ENCODE peak calls at places on chromosomes 16 and 17, in seven cellular contexts. One of them, this sample, is unnamed.

GRCh38 chr17:50831430-50832064 is 3.8 kb upstream of the WFIKKN2 start:
- DNase-seq in astrocyte of the spinal cord: no peak
- DNase-seq in neural progenitor cell: no peak
- DNase-seq in cardiac muscle cell: peak
- DNase-seq in fibroblast of villous mesenchyme: no peak
- DNase-seq in CD4-positive, CD25-positive, alpha-beta regulatory T cell: no peak
- DNase-seq in CD8-positive, alpha-beta T cell: no peak
- DNase-seq in this sample: no peak

GRCh38 chr16:85535352-85536072 is 77.6 kb upstream of the GSE1 start:
- DNase-seq in CD4-positive, CD25-positive, alpha-beta regulatory T cell: no peak
- DNase-seq in neural progenitor cell: no peak
- DNase-seq in fibroblast of villous mesenchyme: no peak
- DNase-seq in astrocyte of the spinal cord: no peak
- DNase-seq in cardiac muscle cell: no peak
- DNase-seq in CD8-positive, alpha-beta T cell: no peak
- DNase-seq in this sample: no peak

GRCh38 chr17:27422601-27423000 is 33.6 kb upstream of the KSR1 start:
- DNase-seq in astrocyte of the spinal cord: no peak
- DNase-seq in neural progenitor cell: no peak
- DNase-seq in CD4-positive, CD25-positive, alpha-beta regulatory T cell: no peak
- DNase-seq in CD8-positive, alpha-beta T cell: no peak
- DNase-seq in cardiac muscle cell: no peak
- DNase-seq in fibroblast of villous mesenchyme: no peak
- DNase-seq in this sample: no peak

GRCh38 chr17:78252111-78252634 is 20.7 kb downstream of the TMEM235 start:
- DNase-seq in fibroblast of villous mesenchyme: no peak
- DNase-seq in neural progenitor cell: no peak
- DNase-seq in CD8-positive, alpha-beta T cell: peak
- DNase-seq in CD4-positive, CD25-positive, alpha-beta regulatory T cell: peak
- DNase-seq in cardiac muscle cell: no peak
- DNase-seq in astrocyte of the spinal cord: no peak
- DNase-seq in this sample: peak

GRCh38 chr17:72563952-72564351 is 443.1 kb downstream of the SOX9 start:
- DNase-seq in fibroblast of villous mesenchyme: no peak
- DNase-seq in CD8-positive, alpha-beta T cell: no peak
- DNase-seq in cardiac muscle cell: no peak
- DNase-seq in neural progenitor cell: no peak
- DNase-seq in CD4-positive, CD25-positive, alpha-beta regulatory T cell: no peak
- DNase-seq in astrocyte of the spinal cord: no peak
- DNase-seq in this sample: no peak

GRCh38 chr17:29240477-29240876 is 6.2 kb upstream of the CRYBA1 start:
- DNase-seq in cardiac muscle cell: no peak
- DNase-seq in neural progenitor cell: peak
- DNase-seq in CD8-positive, alpha-beta T cell: no peak
- DNase-seq in CD4-positive, CD25-positive, alpha-beta regulatory T cell: no peak
- DNase-seq in astrocyte of the spinal cord: no peak
- DNase-seq in fibroblast of villous mesenchyme: peak
- DNase-seq in this sample: no peak

GRCh38 chr16:27378871-27379580 is 22.9 kb upstream of the IL21R start:
- DNase-seq in CD8-positive, alpha-beta T cell: no peak
- DNase-seq in CD4-positive, CD25-positive, alpha-beta regulatory T cell: peak
- DNase-seq in fibroblast of villous mesenchyme: no peak
- DNase-seq in neural progenitor cell: no peak
- DNase-seq in astrocyte of the spinal cord: peak
- DNase-seq in cardiac muscle cell: no peak
- DNase-seq in this sample: no peak

GRCh38 chr16:67146523-67147357 is 4.1 kb downstream of the B3GNT9 start:
- DNase-seq in astrocyte of the spinal cord: no peak
- DNase-seq in CD8-positive, alpha-beta T cell: no peak
- DNase-seq in fibroblast of villous mesenchyme: no peak
- DNase-seq in cardiac muscle cell: no peak
- DNase-seq in CD4-positive, CD25-positive, alpha-beta regulatory T cell: no peak
- DNase-seq in neural progenitor cell: no peak
- DNase-seq in this sample: no peak

GRCh38 chr17:82384730-82385429 is 13.3 kb downstream of the UTS2R start:
- DNase-seq in cardiac muscle cell: no peak
- DNase-seq in CD8-positive, alpha-beta T cell: no peak
- DNase-seq in fibroblast of villous mesenchyme: no peak
- DNase-seq in CD4-positive, CD25-positive, alpha-beta regulatory T cell: no peak
- DNase-seq in astrocyte of the spinal cord: no peak
- DNase-seq in neural progenitor cell: no peak
- DNase-seq in this sample: peak

GRCh38 chr16:273547-274421 is 2.0 kb downstream of the RGS11 start:
- DNase-seq in astrocyte of the spinal cord: no peak
- DNase-seq in CD4-positive, CD25-positive, alpha-beta regulatory T cell: no peak
- DNase-seq in cardiac muscle cell: no peak
- DNase-seq in neural progenitor cell: no peak
- DNase-seq in fibroblast of villous mesenchyme: no peak
- DNase-seq in CD8-positive, alpha-beta T cell: no peak
- DNase-seq in this sample: peak

GRCh38 chr16:52751035-52751434 is 204.1 kb upstream of the TOX3 start:
- DNase-seq in fibroblast of villous mesenchyme: no peak
- DNase-seq in CD8-positive, alpha-beta T cell: no peak
- DNase-seq in cardiac muscle cell: no peak
- DNase-seq in CD4-positive, CD25-positive, alpha-beta regulatory T cell: no peak
- DNase-seq in neural progenitor cell: no peak
- DNase-seq in astrocyte of the spinal cord: no peak
- DNase-seq in this sample: no peak

GRCh38 chr17:31413871-31414589 is 22.6 kb downstream of the RAB11FIP4 start:
- DNase-seq in fibroblast of villous mesenchyme: peak
- DNase-seq in neural progenitor cell: peak
- DNase-seq in CD8-positive, alpha-beta T cell: no peak
- DNase-seq in CD4-positive, CD25-positive, alpha-beta regulatory T cell: no peak
- DNase-seq in astrocyte of the spinal cord: no peak
- DNase-seq in cardiac muscle cell: peak
- DNase-seq in this sample: no peak

GRCh38 chr17:12928736-12929135 is 89.1 kb downstream of the ELAC2 start:
- DNase-seq in astrocyte of the spinal cord: peak
- DNase-seq in cardiac muscle cell: no peak
- DNase-seq in fibroblast of villous mesenchyme: no peak
- DNase-seq in neural progenitor cell: peak
- DNase-seq in CD8-positive, alpha-beta T cell: no peak
- DNase-seq in CD4-positive, CD25-positive, alpha-beta regulatory T cell: no peak
- DNase-seq in this sample: no peak

GRCh38 chr17:42670199-42670924 is 6.4 kb downstream of the PLEKHH3 start:
- DNase-seq in fibroblast of villous mesenchyme: no peak
- DNase-seq in neural progenitor cell: peak
- DNase-seq in cardiac muscle cell: no peak
- DNase-seq in CD4-positive, CD25-positive, alpha-beta regulatory T cell: peak
- DNase-seq in CD8-positive, alpha-beta T cell: no peak
- DNase-seq in astrocyte of the spinal cord: no peak
- DNase-seq in this sample: peak

GRCh38 chr16:81695431-81695890 is 83.6 kb upstream of the PLCG2 start:
- DNase-seq in neural progenitor cell: no peak
- DNase-seq in astrocyte of the spinal cord: peak
- DNase-seq in fibroblast of villous mesenchyme: no peak
- DNase-seq in CD8-positive, alpha-beta T cell: no peak
- DNase-seq in cardiac muscle cell: peak
- DNase-seq in CD4-positive, CD25-positive, alpha-beta regulatory T cell: no peak
- DNase-seq in this sample: no peak

GRCh38 chr17:8164815-8165131 is 2.0 kb upstream of the VAMP2 start:
- DNase-seq in fibroblast of villous mesenchyme: no peak
- DNase-seq in CD8-positive, alpha-beta T cell: no peak
- DNase-seq in astrocyte of the spinal cord: no peak
- DNase-seq in neural progenitor cell: no peak
- DNase-seq in CD4-positive, CD25-positive, alpha-beta regulatory T cell: peak
- DNase-seq in cardiac muscle cell: no peak
- DNase-seq in this sample: no peak

DNA sequence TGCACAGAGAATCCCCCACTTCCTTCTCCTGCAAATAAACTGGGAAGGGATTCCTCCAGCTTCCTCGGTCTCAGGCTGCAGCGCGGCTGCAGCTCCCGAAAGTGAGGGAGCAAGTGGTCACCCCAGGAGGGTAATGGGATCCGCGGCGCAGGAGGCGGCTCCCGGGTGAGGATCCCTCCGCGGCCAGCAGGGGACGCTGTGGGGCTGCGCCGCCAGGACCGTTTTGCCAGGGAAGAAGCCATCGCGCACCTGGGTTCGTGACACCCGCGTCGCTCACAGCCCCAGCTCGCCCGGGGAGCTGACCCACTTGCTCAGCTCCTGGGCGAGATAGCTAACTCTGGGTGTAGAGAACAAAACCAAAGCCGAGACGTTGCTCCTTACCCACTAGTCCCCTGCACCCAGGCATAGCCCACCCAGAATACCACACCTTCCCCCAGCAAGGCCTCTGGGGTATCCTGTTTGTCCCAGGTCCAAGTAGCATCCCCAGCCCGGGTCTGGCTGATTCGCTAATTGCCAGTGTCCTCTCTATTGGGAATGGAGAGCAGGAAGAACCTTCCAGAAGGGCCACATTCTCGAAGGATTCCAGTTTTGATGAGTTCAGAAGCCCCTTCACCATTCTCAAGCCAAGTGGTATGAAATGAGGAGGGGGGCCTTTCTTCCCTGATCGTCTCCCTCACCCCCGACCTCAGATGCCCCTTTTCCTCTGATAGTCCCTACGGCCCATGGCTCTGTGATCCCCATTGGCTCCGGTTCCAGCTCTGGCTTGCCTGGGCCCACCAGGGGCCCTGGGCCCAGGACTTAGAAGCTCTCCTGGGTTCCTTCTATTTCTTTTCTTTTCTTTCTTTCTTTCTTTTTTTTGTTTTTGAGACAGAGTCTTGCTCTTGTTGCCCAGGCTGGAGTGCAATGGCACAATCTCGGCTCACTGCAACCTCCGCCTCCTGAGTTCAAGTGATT is 14.1 kb downstream of the CYGB start:
- DNase-seq in CD4-positive, CD25-positive, alpha-beta regulatory T cell: peak
- DNase-seq in fibroblast of villous mesenchyme: peak
- DNase-seq in cardiac muscle cell: peak
- DNase-seq in neural progenitor cell: peak
- DNase-seq in astrocyte of the spinal cord: no peak
- DNase-seq in CD8-positive, alpha-beta T cell: peak
- DNase-seq in this sample: peak
- H3K4me3 ChIP-seq in CD4-positive, CD25-positive, alpha-beta regulatory T cell: no peak
- H3K4me3 ChIP-seq in fibroblast of villous mesenchyme: no peak
- H3K4me3 ChIP-seq in cardiac muscle cell: no peak
- H3K4me3 ChIP-seq in neural progenitor cell: no peak
- H3K4me3 ChIP-seq in astrocyte of the spinal cord: no peak
- H3K4me3 ChIP-seq in CD8-positive, alpha-beta T cell: no peak
- H3K4me3 ChIP-seq in this sample: no peak

DNA sequence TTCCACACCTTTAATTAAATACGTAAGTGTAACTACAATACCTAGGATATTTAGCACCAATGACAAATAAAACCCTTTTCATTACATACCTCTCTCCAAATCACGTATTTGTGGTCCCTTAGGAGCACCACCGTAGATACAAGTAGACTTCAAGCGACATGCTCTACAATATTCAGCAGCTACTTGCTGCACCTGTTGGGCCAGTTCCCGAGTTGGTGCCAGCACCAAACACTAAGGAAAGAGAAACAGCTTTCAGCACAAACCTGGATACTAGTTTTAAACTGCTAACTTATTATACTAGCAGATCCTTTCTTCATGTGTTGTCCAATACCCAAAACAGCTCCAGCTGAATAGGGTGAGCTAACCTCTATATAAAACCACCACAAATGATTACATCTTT is 2.7 kb downstream of the DDX5 start:
- DNase-seq in CD8-positive, alpha-beta T cell: no peak
- DNase-seq in CD4-positive, CD25-positive, alpha-beta regulatory T cell: no peak
- DNase-seq in cardiac muscle cell: no peak
- DNase-seq in neural progenitor cell: no peak
- DNase-seq in fibroblast of villous mesenchyme: no peak
- DNase-seq in astrocyte of the spinal cord: no peak
- DNase-seq in this sample: no peak
- H3K4me3 ChIP-seq in CD8-positive, alpha-beta T cell: no peak
- H3K4me3 ChIP-seq in CD4-positive, CD25-positive, alpha-beta regulatory T cell: peak
- H3K4me3 ChIP-seq in cardiac muscle cell: no peak
- H3K4me3 ChIP-seq in neural progenitor cell: no peak
- H3K4me3 ChIP-seq in fibroblast of villous mesenchyme: peak
- H3K4me3 ChIP-seq in astrocyte of the spinal cord: no peak
- H3K4me3 ChIP-seq in this sample: no peak

DNA sequence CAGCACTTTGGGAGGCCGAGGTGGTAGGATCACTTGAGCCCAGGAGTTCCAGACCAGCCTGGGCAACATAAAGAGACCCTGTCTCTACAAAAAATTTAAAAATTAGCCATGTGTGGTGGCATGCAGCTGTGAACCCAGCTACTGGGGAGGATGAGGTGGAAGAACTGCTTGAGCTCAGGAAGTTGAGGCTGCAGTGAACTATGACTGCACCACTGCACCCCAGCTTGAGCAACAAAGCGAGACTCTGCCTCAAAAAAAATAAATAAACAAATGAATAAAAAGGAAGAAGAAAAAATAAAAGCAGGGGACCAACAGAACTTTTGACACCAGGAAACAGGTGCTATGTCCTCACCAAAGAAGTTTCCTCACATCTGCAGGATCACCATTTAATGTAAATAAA is 14.2 kb downstream of the TERF2 start:
- DNase-seq in fibroblast of villous mesenchyme: no peak
- DNase-seq in CD8-positive, alpha-beta T cell: no peak
- DNase-seq in neural progenitor cell: no peak
- DNase-seq in astrocyte of the spinal cord: no peak
- DNase-seq in cardiac muscle cell: no peak
- DNase-seq in CD4-positive, CD25-positive, alpha-beta regulatory T cell: no peak
- DNase-seq in this sample: no peak
- H3K4me3 ChIP-seq in fibroblast of villous mesenchyme: no peak
- H3K4me3 ChIP-seq in CD8-positive, alpha-beta T cell: no peak
- H3K4me3 ChIP-seq in neural progenitor cell: no peak
- H3K4me3 ChIP-seq in astrocyte of the spinal cord: no peak
- H3K4me3 ChIP-seq in cardiac muscle cell: no peak
- H3K4me3 ChIP-seq in CD4-positive, CD25-positive, alpha-beta regulatory T cell: no peak
- H3K4me3 ChIP-seq in this sample: no peak

DNA sequence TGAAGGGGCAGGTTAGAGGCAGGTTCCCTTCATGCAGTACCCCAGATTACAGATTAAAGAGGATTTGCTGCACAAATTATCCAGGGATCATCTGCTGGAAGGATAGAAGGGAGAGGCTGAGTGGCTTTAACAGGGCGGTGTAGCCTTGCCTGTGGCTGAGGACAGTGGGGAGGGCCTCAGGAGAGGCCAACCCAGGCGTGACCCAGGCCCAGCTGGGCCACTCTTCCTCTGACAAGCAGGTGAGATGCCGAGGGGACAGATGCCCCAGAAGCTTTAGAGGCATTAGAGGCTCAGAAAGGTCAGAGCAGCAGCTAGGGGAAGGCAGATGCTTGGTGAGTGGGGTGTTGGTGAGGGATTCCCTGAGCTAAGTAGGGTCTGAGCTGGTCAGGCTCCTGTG is 18.1 kb upstream of the MTMR4 start:
- DNase-seq in CD4-positive, CD25-positive, alpha-beta regulatory T cell: no peak
- DNase-seq in neural progenitor cell: peak
- DNase-seq in fibroblast of villous mesenchyme: no peak
- DNase-seq in CD8-positive, alpha-beta T cell: no peak
- DNase-seq in cardiac muscle cell: no peak
- DNase-seq in astrocyte of the spinal cord: no peak
- DNase-seq in this sample: no peak
- H3K4me3 ChIP-seq in CD4-positive, CD25-positive, alpha-beta regulatory T cell: peak
- H3K4me3 ChIP-seq in neural progenitor cell: peak
- H3K4me3 ChIP-seq in fibroblast of villous mesenchyme: peak
- H3K4me3 ChIP-seq in CD8-positive, alpha-beta T cell: peak
- H3K4me3 ChIP-seq in cardiac muscle cell: peak
- H3K4me3 ChIP-seq in astrocyte of the spinal cord: no peak
- H3K4me3 ChIP-seq in this sample: no peak